ENCODE peak calls at places on chromosomes 12 and 14, in four cellular contexts. K, U, F and P are unnamed samples.
A peak's percentile ranks its signal among the peaks of the same experiment; 100 is the strongest.

GRCh38 chr14:102408729-102409128 is 46.0 kb downstream of the TECPR2 start:
- DNase-seq in U (no peak), K (peak; percentile 7), F (no peak), P (no peak)

GRCh38 chr14:47919994-47920393 is 244.6 kb upstream of the MDGA2 start:
- DNase-seq in F (no peak), U (no peak), K (no peak), P (no peak)

GRCh38 chr14:79011091-79011919 is 841.1 kb downstream of the NRXN3 start:
- DNase-seq in U (peak; percentile 48), F (no peak), K (peak; percentile 84), P (peak; percentile 20)

GRCh38 chr12:52067081-52067374 is 2.8 kb upstream of the ATG101 start:
- DNase-seq in U (no peak), K (no peak), F (no peak), P (no peak)

GRCh38 chr14:68807148-68807600 is 14.3 kb upstream of the ZFP36L1 start:
- DNase-seq in K (peak; percentile 94), U (peak; percentile 53), F (no peak), P (peak; percentile 56)

GRCh38 chr12:115037830-115038229 is 353.9 kb upstream of the TBX3 start:
- DNase-seq in U (no peak), F (no peak), K (peak; percentile 16), P (no peak)

GRCh38 chr12:84183576-84183975 is 729.0 kb downstream of the SLC6A15 start:
- DNase-seq in U (no peak), K (no peak), F (no peak), P (no peak)

GRCh38 chr12:71664411-71665108 is 459 bp downstream of the THAP2 start:
- DNase-seq in F (no peak), K (peak; percentile 15), U (no peak), P (no peak)

GRCh38 chr14:56131004-56131864 is 13.0 kb downstream of the PELI2 start:
- DNase-seq in U (no peak), F (no peak), K (no peak), P (no peak)

DNA sequence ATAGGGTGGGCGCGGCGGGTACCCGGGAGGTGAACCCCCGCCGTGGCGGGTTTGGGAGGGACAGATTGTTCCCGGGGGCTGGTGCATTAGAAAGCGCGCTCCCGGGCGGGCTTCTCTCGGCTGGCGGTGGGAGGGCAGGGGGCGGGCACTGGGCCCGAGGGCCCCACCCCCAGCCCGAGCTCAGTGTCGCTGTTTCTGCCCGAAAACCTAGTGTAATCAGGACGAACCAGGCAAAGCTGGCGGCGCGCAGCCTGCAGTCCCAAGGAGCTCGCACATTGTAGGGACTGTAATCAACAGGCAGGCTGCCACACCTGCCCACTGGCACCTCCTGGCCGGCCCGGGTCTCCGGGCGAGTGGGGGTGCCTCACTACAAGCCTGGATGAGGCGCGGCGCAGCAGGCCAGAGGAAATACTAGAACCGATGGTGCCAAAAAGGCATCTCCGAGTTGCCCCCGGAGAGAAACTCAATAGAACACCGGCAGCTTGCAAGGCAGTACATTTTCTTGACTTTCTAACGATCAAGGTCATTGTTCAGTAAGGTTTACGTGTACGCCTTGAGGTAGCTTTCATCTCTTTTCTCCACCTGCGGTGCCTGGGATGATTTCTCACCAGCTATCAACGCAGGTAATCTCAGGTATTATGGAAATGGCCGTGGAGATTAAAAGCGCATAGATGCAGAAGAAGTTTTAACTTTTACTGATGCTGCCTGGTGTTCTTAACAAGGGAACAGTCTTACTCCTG is 845 bp upstream of the SPTB start:
- DNase-seq in K (no peak), F (no peak), U (peak; percentile 40), P (peak; percentile 81)
- TF ChIP-seq ELK1 in K (no peak), F (no peak), U (no peak), P (no peak)

DNA sequence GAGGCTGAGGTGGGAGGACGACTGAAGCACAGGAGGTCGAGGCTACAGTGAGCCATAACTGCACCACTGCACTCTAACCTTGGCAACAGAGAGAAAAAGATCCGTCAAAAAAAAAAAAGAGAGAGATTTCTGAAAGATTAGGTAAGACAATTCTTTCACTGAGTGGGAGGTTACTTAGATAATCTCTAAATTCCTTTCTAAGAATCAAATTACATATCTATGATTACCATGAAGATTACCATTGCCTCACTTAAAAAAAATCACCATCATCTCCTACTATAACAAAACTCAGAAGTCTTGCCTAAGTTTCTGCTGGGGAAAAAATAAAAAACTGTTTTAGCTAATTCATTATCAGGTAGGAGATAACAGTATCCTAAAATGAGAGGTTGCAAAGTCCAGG is 366.7 kb downstream of the DUSP6 start:
- DNase-seq in F (no peak), K (peak; percentile 67), U (no peak), P (no peak)
- TF ChIP-seq ELK1 in F (no peak), K (no peak), U (no peak), P (no peak)

GRCh38 chr14:99395904-99396530 is 84.6 kb downstream of the SETD3 start:
- DNase-seq in K (peak; percentile 54), F (no peak), U (no peak), P (no peak)

GRCh38 chr14:99394602-99395001 is 86.1 kb downstream of the SETD3 start:
- DNase-seq in U (no peak), F (no peak), K (no peak), P (no peak)

GRCh38 chr14:99391671-99392070 is 89.0 kb downstream of the SETD3 start:
- DNase-seq in K (peak; percentile 44), F (no peak), U (no peak), P (no peak)

GRCh38 chr14:99389171-99389826 is 91.4 kb downstream of the SETD3 start:
- DNase-seq in U (peak; percentile 60), F (no peak), K (peak; percentile 10), P (peak; percentile 74)

DNA sequence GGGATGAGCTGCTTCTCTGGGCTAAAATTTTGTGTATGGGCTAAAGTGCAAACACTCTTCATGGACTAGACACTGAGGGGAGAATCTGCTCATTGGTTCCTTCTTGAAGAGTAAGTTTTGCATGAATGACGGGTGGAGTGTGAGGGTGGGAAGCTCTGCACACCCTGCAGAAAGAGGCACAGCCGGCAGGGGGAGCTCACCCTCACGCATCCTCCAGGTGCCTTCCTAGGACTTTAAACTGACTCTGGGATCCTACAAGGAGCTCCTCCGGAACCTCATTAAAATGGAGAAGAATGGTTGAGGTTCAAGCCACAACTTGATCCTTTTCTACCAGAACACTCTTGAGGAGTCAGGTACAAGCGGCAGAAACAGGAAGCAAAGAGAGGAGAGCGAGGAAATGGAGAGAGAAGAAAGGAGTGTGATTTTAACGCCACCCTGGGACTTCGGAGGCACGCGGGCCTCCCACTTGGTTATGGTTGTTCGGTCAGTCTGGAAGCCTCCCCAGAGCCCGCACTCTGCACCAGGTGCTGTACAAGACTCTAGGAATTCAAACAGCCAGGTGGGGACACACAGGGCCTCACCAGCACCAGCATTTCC is 87.5 kb downstream of the SETD3 start:
- DNase-seq in F (no peak), U (peak; percentile 56), K (peak; percentile 31), P (peak; percentile 68)
- TF ChIP-seq ELK1 in F (no peak), U (no peak), K (no peak), P (no peak)

DNA sequence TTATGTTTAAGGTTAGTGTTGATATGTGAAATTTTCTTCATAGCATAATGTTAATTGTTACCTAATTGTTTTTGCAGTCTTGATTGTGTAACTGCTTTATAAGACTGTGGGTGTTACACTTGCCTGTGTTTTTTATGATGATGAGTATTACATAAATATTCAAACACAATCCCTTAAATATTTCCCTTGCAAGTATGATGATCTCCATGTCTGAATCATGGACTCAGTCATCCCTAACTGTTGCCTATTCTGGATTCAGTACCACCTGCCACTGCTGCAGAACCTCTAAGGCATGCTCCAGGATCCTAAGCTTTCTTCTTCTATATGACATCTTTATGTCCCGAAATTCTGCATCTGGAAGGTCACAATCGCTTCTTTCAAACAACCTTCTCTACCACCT is 246.3 kb upstream of the CLEC14A start:
- DNase-seq in U (no peak), F (no peak), K (peak; percentile 59), P (no peak)
- TF ChIP-seq ELK1 in U (no peak), F (no peak), K (no peak), P (no peak)

GRCh38 chr12:6092784-6093722 is 31.4 kb downstream of the VWF start:
- DNase-seq in K (peak; percentile 92), U (peak; percentile 85), F (no peak), P (no peak)
- TF ChIP-seq ELK1 in K (no peak), U (no peak), F (no peak), P (no peak)

DNA sequence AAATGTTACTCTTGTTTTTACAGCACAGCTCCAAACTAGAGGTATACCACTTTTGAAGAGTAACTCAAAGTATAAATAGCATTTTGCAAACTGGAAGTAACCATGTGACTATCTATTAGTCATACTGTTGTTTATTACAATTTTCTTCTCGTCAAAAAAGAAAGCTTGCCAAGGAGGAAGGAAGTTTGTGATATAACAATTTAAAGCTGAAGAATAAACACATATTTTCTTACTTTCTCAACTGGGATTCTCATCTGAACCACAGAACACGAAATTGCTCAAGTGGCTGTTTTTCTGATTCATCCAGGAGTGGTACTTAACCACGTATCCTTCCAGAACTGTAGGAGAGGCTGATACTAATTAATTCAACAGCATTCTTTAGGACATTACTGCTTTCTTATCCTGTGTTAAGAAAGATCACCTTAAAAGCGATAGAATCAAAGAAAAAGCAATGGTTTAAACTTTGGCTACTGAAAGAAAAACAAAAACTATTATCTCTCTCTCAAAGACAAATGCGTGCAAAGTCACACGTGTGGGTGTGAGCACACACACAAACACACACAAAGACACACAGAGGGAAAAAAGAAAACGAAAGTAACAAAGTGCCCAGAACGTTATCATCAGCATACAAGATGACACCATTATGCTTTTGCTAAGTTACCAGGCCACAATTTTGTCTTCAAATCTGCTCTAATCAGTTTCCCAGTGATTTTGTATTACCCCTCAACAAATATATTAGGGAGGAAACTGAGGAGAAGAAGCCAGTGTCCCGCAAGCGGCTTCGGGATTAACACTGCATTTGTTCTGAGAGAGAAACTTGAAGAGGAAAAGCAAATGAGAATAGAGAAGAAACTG is at the start of gene CLEC2B:
- DNase-seq in U (peak; percentile 42), K (peak; percentile 85), F (peak; percentile 40), P (no peak)
- TF ChIP-seq ELK1 in U (no peak), K (no peak), F (no peak), P (no peak)